ENCODE peak calls at places on chromosomes 1 and 21, in nine cellular contexts. One of them, this sample, is unnamed.

GRCh38 chr1:44695671-44696070 is 21.2 kb downstream of the ARMH1 start:
- DNase-seq in activated T-helper 1 cell treated with anti-CD3 and anti-CD28 coated beads, Interleukin-2, amount 50 U/mL, for 16 hours: no peak
- DNase-seq in astrocyte: no peak
- DNase-seq in GM12865: no peak
- DNase-seq in activated CD4-positive, CD25-positive, alpha-beta regulatory T cell: no peak
- DNase-seq in DMS153: no peak
- DNase-seq in prostate gland: no peak
- DNase-seq in ureter: no peak
- DNase-seq in Daoy: no peak
- DNase-seq in this sample: no peak

GRCh38 chr1:207045466-207045865 is 5.5 kb downstream of the YOD1 start:
- DNase-seq in activated T-helper 1 cell treated with anti-CD3 and anti-CD28 coated beads, Interleukin-2, amount 50 U/mL, for 16 hours: no peak
- DNase-seq in astrocyte: no peak
- DNase-seq in GM12865: no peak
- DNase-seq in activated CD4-positive, CD25-positive, alpha-beta regulatory T cell: no peak
- DNase-seq in DMS153: no peak
- DNase-seq in prostate gland: no peak
- DNase-seq in ureter: no peak
- DNase-seq in Daoy: no peak
- DNase-seq in this sample: no peak

GRCh38 chr1:183956559-183957188 is 80.9 kb downstream of the COLGALT2 start:
- DNase-seq in activated T-helper 1 cell treated with anti-CD3 and anti-CD28 coated beads, Interleukin-2, amount 50 U/mL, for 16 hours: no peak
- DNase-seq in astrocyte: peak
- DNase-seq in GM12865: peak
- DNase-seq in activated CD4-positive, CD25-positive, alpha-beta regulatory T cell: peak
- DNase-seq in DMS153: peak
- DNase-seq in prostate gland: no peak
- DNase-seq in ureter: no peak
- DNase-seq in Daoy: peak
- DNase-seq in this sample: peak

GRCh38 chr1:55684131-55684650 is 469.0 kb upstream of the USP24 start:
- DNase-seq in activated T-helper 1 cell treated with anti-CD3 and anti-CD28 coated beads, Interleukin-2, amount 50 U/mL, for 16 hours: no peak
- DNase-seq in astrocyte: no peak
- DNase-seq in GM12865: no peak
- DNase-seq in activated CD4-positive, CD25-positive, alpha-beta regulatory T cell: no peak
- DNase-seq in DMS153: no peak
- DNase-seq in prostate gland: no peak
- DNase-seq in ureter: no peak
- DNase-seq in Daoy: no peak
- DNase-seq in this sample: no peak

GRCh38 chr21:33127154-33127893 is 57.4 kb downstream of the OLIG1 start:
- DNase-seq in activated T-helper 1 cell treated with anti-CD3 and anti-CD28 coated beads, Interleukin-2, amount 50 U/mL, for 16 hours: peak
- DNase-seq in astrocyte: peak
- DNase-seq in GM12865: peak
- DNase-seq in activated CD4-positive, CD25-positive, alpha-beta regulatory T cell: no peak
- DNase-seq in DMS153: peak
- DNase-seq in prostate gland: peak
- DNase-seq in ureter: peak
- DNase-seq in Daoy: peak
- DNase-seq in this sample: peak

GRCh38 chr1:76666499-76666898 is 200.8 kb upstream of the ST6GALNAC5 start:
- DNase-seq in activated T-helper 1 cell treated with anti-CD3 and anti-CD28 coated beads, Interleukin-2, amount 50 U/mL, for 16 hours: no peak
- DNase-seq in astrocyte: no peak
- DNase-seq in GM12865: no peak
- DNase-seq in activated CD4-positive, CD25-positive, alpha-beta regulatory T cell: no peak
- DNase-seq in DMS153: no peak
- DNase-seq in prostate gland: no peak
- DNase-seq in ureter: no peak
- DNase-seq in Daoy: no peak
- DNase-seq in this sample: no peak

GRCh38 chr1:20291621-20292020 is 946 bp downstream of the VWA5B1 start:
- DNase-seq in activated T-helper 1 cell treated with anti-CD3 and anti-CD28 coated beads, Interleukin-2, amount 50 U/mL, for 16 hours: no peak
- DNase-seq in astrocyte: no peak
- DNase-seq in GM12865: no peak
- DNase-seq in activated CD4-positive, CD25-positive, alpha-beta regulatory T cell: no peak
- DNase-seq in DMS153: no peak
- DNase-seq in prostate gland: no peak
- DNase-seq in ureter: no peak
- DNase-seq in Daoy: no peak
- DNase-seq in this sample: no peak

GRCh38 chr1:55781944-55782482 is 566.8 kb upstream of the USP24 start:
- DNase-seq in activated T-helper 1 cell treated with anti-CD3 and anti-CD28 coated beads, Interleukin-2, amount 50 U/mL, for 16 hours: no peak
- DNase-seq in astrocyte: peak
- DNase-seq in GM12865: no peak
- DNase-seq in activated CD4-positive, CD25-positive, alpha-beta regulatory T cell: no peak
- DNase-seq in DMS153: no peak
- DNase-seq in prostate gland: peak
- DNase-seq in ureter: no peak
- DNase-seq in Daoy: peak
- DNase-seq in this sample: no peak

GRCh38 chr1:210647406-210648333 is 319.0 kb downstream of the HHAT start:
- DNase-seq in activated T-helper 1 cell treated with anti-CD3 and anti-CD28 coated beads, Interleukin-2, amount 50 U/mL, for 16 hours: no peak
- DNase-seq in astrocyte: peak
- DNase-seq in GM12865: no peak
- DNase-seq in activated CD4-positive, CD25-positive, alpha-beta regulatory T cell: no peak
- DNase-seq in DMS153: no peak
- DNase-seq in prostate gland: no peak
- DNase-seq in ureter: no peak
- DNase-seq in Daoy: peak
- DNase-seq in this sample: no peak

GRCh38 chr1:152735648-152736047 is 22.2 kb upstream of the KPRP start:
- DNase-seq in activated T-helper 1 cell treated with anti-CD3 and anti-CD28 coated beads, Interleukin-2, amount 50 U/mL, for 16 hours: no peak
- DNase-seq in astrocyte: no peak
- DNase-seq in GM12865: no peak
- DNase-seq in activated CD4-positive, CD25-positive, alpha-beta regulatory T cell: no peak
- DNase-seq in DMS153: no peak
- DNase-seq in prostate gland: no peak
- DNase-seq in ureter: no peak
- DNase-seq in Daoy: no peak
- DNase-seq in this sample: no peak

GRCh38 chr1:31786366-31787060 is 22.4 kb upstream of the ADGRB2 start:
- DNase-seq in activated T-helper 1 cell treated with anti-CD3 and anti-CD28 coated beads, Interleukin-2, amount 50 U/mL, for 16 hours: peak
- DNase-seq in astrocyte: no peak
- DNase-seq in GM12865: no peak
- DNase-seq in activated CD4-positive, CD25-positive, alpha-beta regulatory T cell: no peak
- DNase-seq in DMS153: peak
- DNase-seq in prostate gland: no peak
- DNase-seq in ureter: no peak
- DNase-seq in Daoy: no peak
- DNase-seq in this sample: no peak

GRCh38 chr21:22319435-22319834 is 1321.2 kb downstream of the NCAM2 start:
- DNase-seq in activated T-helper 1 cell treated with anti-CD3 and anti-CD28 coated beads, Interleukin-2, amount 50 U/mL, for 16 hours: no peak
- DNase-seq in astrocyte: no peak
- DNase-seq in GM12865: no peak
- DNase-seq in activated CD4-positive, CD25-positive, alpha-beta regulatory T cell: no peak
- DNase-seq in DMS153: no peak
- DNase-seq in prostate gland: no peak
- DNase-seq in ureter: no peak
- DNase-seq in Daoy: no peak
- DNase-seq in this sample: no peak

GRCh38 chr21:35025206-35026152 is 23.6 kb downstream of the RUNX1 start:
- DNase-seq in activated T-helper 1 cell treated with anti-CD3 and anti-CD28 coated beads, Interleukin-2, amount 50 U/mL, for 16 hours: no peak
- DNase-seq in astrocyte: no peak
- DNase-seq in GM12865: no peak
- DNase-seq in activated CD4-positive, CD25-positive, alpha-beta regulatory T cell: no peak
- DNase-seq in DMS153: no peak
- DNase-seq in prostate gland: no peak
- DNase-seq in ureter: no peak
- DNase-seq in Daoy: no peak
- DNase-seq in this sample: no peak

GRCh38 chr1:36396359-36396758 is 1.3 kb downstream of the LSM10 start:
- DNase-seq in activated T-helper 1 cell treated with anti-CD3 and anti-CD28 coated beads, Interleukin-2, amount 50 U/mL, for 16 hours: no peak
- DNase-seq in astrocyte: no peak
- DNase-seq in GM12865: peak
- DNase-seq in activated CD4-positive, CD25-positive, alpha-beta regulatory T cell: no peak
- DNase-seq in DMS153: no peak
- DNase-seq in prostate gland: no peak
- DNase-seq in ureter: no peak
- DNase-seq in Daoy: no peak
- DNase-seq in this sample: no peak

GRCh38 chr1:111199329-111199728 is 1.1 kb downstream of the DENND2D start:
- DNase-seq in activated T-helper 1 cell treated with anti-CD3 and anti-CD28 coated beads, Interleukin-2, amount 50 U/mL, for 16 hours: no peak
- DNase-seq in astrocyte: no peak
- DNase-seq in GM12865: peak
- DNase-seq in activated CD4-positive, CD25-positive, alpha-beta regulatory T cell: no peak
- DNase-seq in DMS153: no peak
- DNase-seq in prostate gland: no peak
- DNase-seq in ureter: no peak
- DNase-seq in Daoy: no peak
- DNase-seq in this sample: no peak

GRCh38 chr1:33098371-33098770 is 17.4 kb downstream of the AZIN2 start:
- DNase-seq in activated T-helper 1 cell treated with anti-CD3 and anti-CD28 coated beads, Interleukin-2, amount 50 U/mL, for 16 hours: no peak
- DNase-seq in astrocyte: peak
- DNase-seq in GM12865: no peak
- DNase-seq in activated CD4-positive, CD25-positive, alpha-beta regulatory T cell: no peak
- DNase-seq in DMS153: no peak
- DNase-seq in prostate gland: no peak
- DNase-seq in ureter: no peak
- DNase-seq in Daoy: no peak
- DNase-seq in this sample: no peak

GRCh38 chr1:9787702-9788101 is 36.1 kb downstream of the CLSTN1 start:
- DNase-seq in activated T-helper 1 cell treated with anti-CD3 and anti-CD28 coated beads, Interleukin-2, amount 50 U/mL, for 16 hours: no peak
- DNase-seq in astrocyte: no peak
- DNase-seq in GM12865: peak
- DNase-seq in activated CD4-positive, CD25-positive, alpha-beta regulatory T cell: peak
- DNase-seq in DMS153: no peak
- DNase-seq in prostate gland: no peak
- DNase-seq in ureter: no peak
- DNase-seq in Daoy: no peak
- DNase-seq in this sample: peak

GRCh38 chr1:208081972-208082371 is 162.2 kb downstream of the PLXNA2 start:
- DNase-seq in activated T-helper 1 cell treated with anti-CD3 and anti-CD28 coated beads, Interleukin-2, amount 50 U/mL, for 16 hours: no peak
- DNase-seq in astrocyte: no peak
- DNase-seq in GM12865: no peak
- DNase-seq in activated CD4-positive, CD25-positive, alpha-beta regulatory T cell: no peak
- DNase-seq in DMS153: no peak
- DNase-seq in prostate gland: no peak
- DNase-seq in ureter: no peak
- DNase-seq in Daoy: no peak
- DNase-seq in this sample: no peak

GRCh38 chr1:44294588-44295007 is 60.5 kb downstream of the ERI3 start:
- DNase-seq in activated T-helper 1 cell treated with anti-CD3 and anti-CD28 coated beads, Interleukin-2, amount 50 U/mL, for 16 hours: no peak
- DNase-seq in astrocyte: peak
- DNase-seq in GM12865: no peak
- DNase-seq in activated CD4-positive, CD25-positive, alpha-beta regulatory T cell: no peak
- DNase-seq in DMS153: peak
- DNase-seq in prostate gland: no peak
- DNase-seq in ureter: peak
- DNase-seq in Daoy: peak
- DNase-seq in this sample: no peak

GRCh38 chr1:22805672-22806038 is 95.0 kb downstream of the EPHB2 start:
- DNase-seq in activated T-helper 1 cell treated with anti-CD3 and anti-CD28 coated beads, Interleukin-2, amount 50 U/mL, for 16 hours: no peak
- DNase-seq in astrocyte: no peak
- DNase-seq in GM12865: no peak
- DNase-seq in activated CD4-positive, CD25-positive, alpha-beta regulatory T cell: no peak
- DNase-seq in DMS153: no peak
- DNase-seq in prostate gland: no peak
- DNase-seq in ureter: no peak
- DNase-seq in Daoy: no peak
- DNase-seq in this sample: no peak

GRCh38 chr1:65417729-65418128 is 2.7 kb upstream of the LEPR start:
- DNase-seq in activated T-helper 1 cell treated with anti-CD3 and anti-CD28 coated beads, Interleukin-2, amount 50 U/mL, for 16 hours: no peak
- DNase-seq in astrocyte: no peak
- DNase-seq in GM12865: no peak
- DNase-seq in activated CD4-positive, CD25-positive, alpha-beta regulatory T cell: no peak
- DNase-seq in DMS153: no peak
- DNase-seq in prostate gland: no peak
- DNase-seq in ureter: no peak
- DNase-seq in Daoy: no peak
- DNase-seq in this sample: no peak

GRCh38 chr1:170010443-170010842 is 64.1 kb downstream of the KIFAP3 start:
- DNase-seq in activated T-helper 1 cell treated with anti-CD3 and anti-CD28 coated beads, Interleukin-2, amount 50 U/mL, for 16 hours: no peak
- DNase-seq in astrocyte: peak
- DNase-seq in GM12865: peak
- DNase-seq in activated CD4-positive, CD25-positive, alpha-beta regulatory T cell: no peak
- DNase-seq in DMS153: no peak
- DNase-seq in prostate gland: no peak
- DNase-seq in ureter: no peak
- DNase-seq in Daoy: peak
- DNase-seq in this sample: no peak

GRCh38 chr1:197285526-197286217 is 17.6 kb downstream of the CRB1 start:
- DNase-seq in activated T-helper 1 cell treated with anti-CD3 and anti-CD28 coated beads, Interleukin-2, amount 50 U/mL, for 16 hours: no peak
- DNase-seq in astrocyte: no peak
- DNase-seq in GM12865: no peak
- DNase-seq in activated CD4-positive, CD25-positive, alpha-beta regulatory T cell: no peak
- DNase-seq in DMS153: no peak
- DNase-seq in prostate gland: no peak
- DNase-seq in ureter: no peak
- DNase-seq in Daoy: no peak
- DNase-seq in this sample: no peak

GRCh38 chr1:24551910-24552571 is 3.8 kb upstream of the NCMAP start:
- DNase-seq in activated T-helper 1 cell treated with anti-CD3 and anti-CD28 coated beads, Interleukin-2, amount 50 U/mL, for 16 hours: no peak
- DNase-seq in astrocyte: peak
- DNase-seq in GM12865: no peak
- DNase-seq in activated CD4-positive, CD25-positive, alpha-beta regulatory T cell: no peak
- DNase-seq in DMS153: no peak
- DNase-seq in prostate gland: no peak
- DNase-seq in ureter: no peak
- DNase-seq in Daoy: no peak
- DNase-seq in this sample: no peak

GRCh38 chr21:23890652-23891051 is 1716.6 kb downstream of the MRPL39 start:
- DNase-seq in activated T-helper 1 cell treated with anti-CD3 and anti-CD28 coated beads, Interleukin-2, amount 50 U/mL, for 16 hours: no peak
- DNase-seq in astrocyte: no peak
- DNase-seq in GM12865: no peak
- DNase-seq in activated CD4-positive, CD25-positive, alpha-beta regulatory T cell: no peak
- DNase-seq in DMS153: no peak
- DNase-seq in prostate gland: no peak
- DNase-seq in ureter: no peak
- DNase-seq in Daoy: no peak
- DNase-seq in this sample: no peak

GRCh38 chr21:18248171-18248570 is 3.5 kb downstream of the CHODL start:
- DNase-seq in activated T-helper 1 cell treated with anti-CD3 and anti-CD28 coated beads, Interleukin-2, amount 50 U/mL, for 16 hours: no peak
- DNase-seq in astrocyte: no peak
- DNase-seq in GM12865: no peak
- DNase-seq in activated CD4-positive, CD25-positive, alpha-beta regulatory T cell: no peak
- DNase-seq in DMS153: no peak
- DNase-seq in prostate gland: no peak
- DNase-seq in ureter: no peak
- DNase-seq in Daoy: no peak
- DNase-seq in this sample: no peak

GRCh38 chr1:201022824-201023516 is 544 bp downstream of the KIF21B start:
- DNase-seq in activated T-helper 1 cell treated with anti-CD3 and anti-CD28 coated beads, Interleukin-2, amount 50 U/mL, for 16 hours: no peak
- DNase-seq in astrocyte: no peak
- DNase-seq in GM12865: peak
- DNase-seq in activated CD4-positive, CD25-positive, alpha-beta regulatory T cell: no peak
- DNase-seq in DMS153: no peak
- DNase-seq in prostate gland: no peak
- DNase-seq in ureter: no peak
- DNase-seq in Daoy: peak
- DNase-seq in this sample: no peak

GRCh38 chr1:12798911-12799310 is 7.7 kb downstream of the PRAMEF1 start:
- DNase-seq in activated T-helper 1 cell treated with anti-CD3 and anti-CD28 coated beads, Interleukin-2, amount 50 U/mL, for 16 hours: no peak
- DNase-seq in astrocyte: no peak
- DNase-seq in GM12865: no peak
- DNase-seq in activated CD4-positive, CD25-positive, alpha-beta regulatory T cell: no peak
- DNase-seq in DMS153: no peak
- DNase-seq in prostate gland: no peak
- DNase-seq in ureter: no peak
- DNase-seq in Daoy: no peak
- DNase-seq in this sample: no peak

GRCh38 chr1:121558514-121558913 is 373.7 kb downstream of the SRGAP2C start:
- DNase-seq in activated T-helper 1 cell treated with anti-CD3 and anti-CD28 coated beads, Interleukin-2, amount 50 U/mL, for 16 hours: no peak
- DNase-seq in astrocyte: peak
- DNase-seq in GM12865: no peak
- DNase-seq in activated CD4-positive, CD25-positive, alpha-beta regulatory T cell: no peak
- DNase-seq in DMS153: no peak
- DNase-seq in prostate gland: no peak
- DNase-seq in ureter: no peak
- DNase-seq in Daoy: peak
- DNase-seq in this sample: no peak

GRCh38 chr1:1540015-1540816 is at the start of gene TMEM240:
- DNase-seq in activated T-helper 1 cell treated with anti-CD3 and anti-CD28 coated beads, Interleukin-2, amount 50 U/mL, for 16 hours: peak
- DNase-seq in astrocyte: peak
- DNase-seq in GM12865: peak
- DNase-seq in activated CD4-positive, CD25-positive, alpha-beta regulatory T cell: peak
- DNase-seq in DMS153: no peak
- DNase-seq in prostate gland: peak
- DNase-seq in ureter: peak
- DNase-seq in Daoy: peak
- DNase-seq in this sample: peak

GRCh38 chr1:13828454-13829151 is 128.6 kb downstream of the PRDM2 start:
- DNase-seq in activated T-helper 1 cell treated with anti-CD3 and anti-CD28 coated beads, Interleukin-2, amount 50 U/mL, for 16 hours: no peak
- DNase-seq in astrocyte: no peak
- DNase-seq in GM12865: peak
- DNase-seq in activated CD4-positive, CD25-positive, alpha-beta regulatory T cell: no peak
- DNase-seq in DMS153: peak
- DNase-seq in prostate gland: no peak
- DNase-seq in ureter: peak
- DNase-seq in Daoy: peak
- DNase-seq in this sample: no peak